ENCODE peak calls at places on chromosomes 2 and 18, in ten cellular contexts. U is endothelial cell; W is endodermal cell; N is AG10803; M is kidney tubule cell; T is PC-3; I is NCI-H526 treated with DMSO at 0.1 percent for 48 hours; K is CD4-positive, alpha-beta T cell; F is neural progenitor cell; S is activated CD8-positive, alpha-beta T cell treated with anti-CD3 and anti-CD28 coated beads, Interleukin-2, amount 10 ng/mL, durations not matched to agents 7 days and 5 days. P is an unnamed sample.

GRCh38 chr18:70322385-70322784 is 33.5 kb downstream of the SOCS6 start:
- DNase-seq in U (no peak), N (no peak), T (no peak), S (no peak), I (no peak), F (no peak), K (no peak), M (no peak), W (no peak), P (no peak)

GRCh38 chr2:201327678-201328077 is 29.5 kb downstream of the FLACC1 start:
- DNase-seq in K (no peak), W (no peak), T (no peak), I (no peak), S (no peak), U (no peak), F (no peak), M (no peak), N (no peak), P (no peak)

GRCh38 chr18:48300463-48300961 is 108.7 kb downstream of the ZBTB7C start:
- DNase-seq in W (peak; percentile 85), M (peak; percentile 25), T (peak; percentile 5), F (peak; percentile 67), K (no peak), U (no peak), N (no peak), S (peak; percentile 39), I (no peak), P (peak; percentile 13)

GRCh38 chr2:74845217-74845751 is 11.4 kb downstream of the HK2 start:
- DNase-seq in U (peak; percentile 50), T (peak; percentile 98), W (peak; percentile 69), I (peak; percentile 12), S (peak; percentile 35), M (peak; percentile 96), F (peak; percentile 18), K (peak; percentile 17), N (peak; percentile 83), P (peak; percentile 92)

GRCh38 chr2:95578529-95578928 is 13.3 kb upstream of the TRIM43 start:
- DNase-seq in K (no peak), N (no peak), U (no peak), W (no peak), F (no peak), S (no peak), T (no peak), M (no peak), I (no peak), P (no peak)

GRCh38 chr2:114442545-114442944 is at the start of gene DPP10:
- DNase-seq in T (peak; percentile 26), W (peak; percentile 92), U (peak; percentile 68), F (peak; percentile 82), M (peak; percentile 12), S (peak; percentile 22), K (no peak), N (no peak), I (no peak), P (no peak)

GRCh38 chr18:44497757-44498490 is 182.8 kb upstream of the SETBP1 start:
- DNase-seq in M (no peak), U (no peak), F (no peak), S (no peak), T (no peak), W (no peak), I (no peak), N (no peak), K (no peak), P (no peak)

GRCh38 chr2:197137826-197138480 is 172.6 kb downstream of the ANKRD44 start:
- DNase-seq in T (peak; percentile 46), K (no peak), W (no peak), M (peak; percentile 40), U (no peak), I (no peak), N (peak; percentile 6), S (no peak), F (no peak), P (peak; percentile 26)

GRCh38 chr2:235898766-235899165 is 269.4 kb downstream of the GBX2 start:
- DNase-seq in K (no peak), S (no peak), F (no peak), T (no peak), M (no peak), I (no peak), N (no peak), W (no peak), U (no peak), P (no peak)

GRCh38 chr2:4295680-4296079 is 592.3 kb downstream of the DCDC2C start:
- DNase-seq in K (no peak), I (no peak), M (no peak), U (no peak), W (no peak), S (no peak), F (no peak), T (no peak), N (no peak), P (no peak)

GRCh38 chr2:66693007-66693965 is 258.4 kb downstream of the MEIS1 start:
- DNase-seq in I (no peak), T (no peak), K (no peak), M (no peak), N (no peak), F (no peak), S (no peak), U (no peak), W (no peak), P (no peak)

GRCh38 chr2:73156539-73157124 is 43.9 kb upstream of the RAB11FIP5 start:
- DNase-seq in M (peak; percentile 66), S (peak; percentile 52), W (peak; percentile 94), T (peak; percentile 44), U (peak; percentile 73), F (peak; percentile 87), N (peak; percentile 64), I (peak; percentile 22), K (peak; percentile 15), P (peak; percentile 73)

GRCh38 chr2:101873543-101873942 is 118.2 kb upstream of the IL1R2 start:
- DNase-seq in N (no peak), W (no peak), M (no peak), F (no peak), U (no peak), I (no peak), S (no peak), T (peak; percentile 42), K (no peak), P (peak; percentile 9)

GRCh38 chr2:105248316-105249070 is 7.0 kb downstream of the GPR45 start:
- DNase-seq in N (peak; percentile 46), M (no peak), K (no peak), I (no peak), S (no peak), W (no peak), U (no peak), F (no peak), T (no peak), P (no peak)

GRCh38 chr2:109380502-109381326 is 233.1 kb downstream of the SEPTIN10 start:
- DNase-seq in U (peak; percentile 1), I (no peak), M (no peak), N (no peak), W (peak; percentile 22), S (no peak), K (no peak), T (peak; percentile 41), F (no peak), P (peak; percentile 22)

GRCh38 chr2:39606585-39606984 is 59.1 kb upstream of the TMEM178A start:
- DNase-seq in F (peak; percentile 16), I (no peak), S (no peak), M (peak; percentile 75), W (peak; percentile 81), U (no peak), K (no peak), T (no peak), N (no peak), P (no peak)

GRCh38 chr2:25324905-25325592 is 16.7 kb downstream of the DNMT3A start:
- DNase-seq in N (peak; percentile 70), K (no peak), F (no peak), I (no peak), W (no peak), U (no peak), M (no peak), T (no peak), S (no peak), P (peak; percentile 39)

GRCh38 chr2:167264380-167264779 is 376.1 kb downstream of the XIRP2 start:
- DNase-seq in S (no peak), T (peak; percentile 71), U (peak; percentile 11), M (peak; percentile 33), W (peak; percentile 68), I (peak; percentile 5), K (no peak), N (no peak), F (peak; percentile 35), P (peak; percentile 3)